ENCODE peak calls at places on chromosomes 2 and 18, in eight cellular contexts. Q is activated T-cell treated with anti-CD3 and anti-CD28 coated beads for 1 hour; O is naive thymus-derived CD8-positive, alpha-beta T cell; B is stimulated activated CD8-positive, alpha-beta memory T cell treated with anti-CD3 and anti-CD28 coated beads, Interleukin-7, amount 100 ng/mL, for 4 hours; Y is NCI-H146; V is CD4-positive, alpha-beta T cell; K is psoas muscle; P is Peyer's patch. F is an unnamed sample.

GRCh38 chr2:177275041-177275440 is 10.5 kb upstream of the NFE2L2 start:
- DNase-seq in O (no peak), B (no peak), V (no peak), P (no peak), Y (no peak), Q (no peak), K (no peak), F (no peak)

GRCh38 chr18:66495844-66496243 is 108.0 kb downstream of the CDH19 start:
- DNase-seq in P (no peak), K (peak; percentile 20), Y (peak; percentile 95), Q (no peak), V (no peak), O (no peak), B (no peak), F (no peak)

GRCh38 chr2:75540994-75541393 is 19.7 kb downstream of the EVA1A start:
- DNase-seq in K (no peak), Y (no peak), B (no peak), P (no peak), O (no peak), Q (no peak), V (no peak), F (no peak)

GRCh38 chr18:41378628-41379027 is 576.4 kb upstream of the PIK3C3 start:
- DNase-seq in K (no peak), Y (peak; percentile 89), O (no peak), P (no peak), Q (no peak), V (no peak), B (no peak), F (no peak)

GRCh38 chr2:172178035-172178434 is 75.3 kb upstream of the DLX2 start:
- DNase-seq in Q (no peak), O (no peak), B (no peak), K (no peak), P (no peak), V (no peak), Y (no peak), F (no peak)

GRCh38 chr2:222733846-222734689 is 62.6 kb downstream of the MOGAT1 start:
- DNase-seq in O (no peak), Q (no peak), Y (no peak), B (no peak), K (no peak), P (no peak), V (no peak), F (no peak)

GRCh38 chr18:1018211-1018651 is 113.6 kb downstream of the ADCYAP1 start:
- DNase-seq in V (no peak), P (no peak), Y (peak; percentile 93), B (no peak), Q (no peak), O (no peak), K (no peak), F (no peak)

GRCh38 chr18:3710712-3711269 is 260.8 kb downstream of the TGIF1 start:
- DNase-seq in K (peak; percentile 43), B (no peak), P (peak; percentile 90), Y (peak; percentile 84), V (no peak), Q (no peak), O (no peak), F (no peak)

GRCh38 chr2:28652217-28652616 is 99.4 kb upstream of the PPP1CB start:
- DNase-seq in P (no peak), Q (no peak), K (no peak), V (no peak), B (no peak), Y (no peak), O (no peak), F (no peak)

GRCh38 chr2:9291331-9291730 is 84.7 kb downstream of the ASAP2 start:
- DNase-seq in V (no peak), P (no peak), Q (no peak), K (no peak), O (no peak), B (no peak), Y (no peak), F (no peak)

GRCh38 chr2:10237392-10238321 is 65.0 kb upstream of the HPCAL1 start:
- DNase-seq in B (no peak), P (peak; percentile 40), Y (no peak), V (no peak), O (no peak), Q (no peak), K (no peak), F (no peak)

GRCh38 chr2:164485541-164485940 is 135.7 kb downstream of the GRB14 start:
- DNase-seq in V (no peak), P (no peak), B (no peak), K (no peak), Y (no peak), Q (no peak), O (no peak), F (no peak)

GRCh38 chr2:96502891-96503636 is 2.1 kb downstream of the NEURL3 start:
- DNase-seq in B (no peak), V (no peak), P (no peak), Q (no peak), Y (no peak), K (no peak), O (no peak), F (no peak)

GRCh38 chr2:174336403-174337336 is 1.9 kb downstream of the SP9 start:
- DNase-seq in Q (no peak), V (no peak), B (no peak), O (peak; percentile 38), P (peak; percentile 78), Y (peak; percentile 80), K (peak; percentile 36), F (no peak)

GRCh38 chr2:24304098-24304497 is 56.2 kb downstream of the ITSN2 start:
- DNase-seq in P (no peak), Q (no peak), O (no peak), B (no peak), Y (no peak), K (peak; percentile 78), V (no peak), F (no peak)

GRCh38 chr2:196181484-196181883 is 10.1 kb upstream of the STK17B start:
- DNase-seq in K (no peak), Q (no peak), O (no peak), Y (no peak), B (no peak), V (no peak), P (no peak), F (no peak)

GRCh38 chr18:25661836-25662235 is 309.9 kb upstream of the ZNF521 start:
- DNase-seq in P (no peak), K (no peak), O (no peak), Y (no peak), Q (no peak), V (no peak), B (no peak), F (no peak)

GRCh38 chr2:235832941-235833340 is 335.2 kb downstream of the GBX2 start:
- DNase-seq in O (no peak), P (no peak), Q (no peak), V (no peak), Y (no peak), K (no peak), B (no peak), F (no peak)

GRCh38 chr2:205734436-205734835 is 52.1 kb downstream of the NRP2 start:
- DNase-seq in V (no peak), B (no peak), P (no peak), O (no peak), Q (no peak), K (no peak), Y (no peak), F (no peak)

GRCh38 chr2:119011162-119011909 is 69.3 kb downstream of the MARCO start:
- DNase-seq in B (no peak), Y (peak; percentile 37), Q (no peak), V (no peak), P (no peak), O (peak; percentile 2), K (peak; percentile 47), F (no peak)

GRCh38 chr18:62131305-62131909 is 55.4 kb downstream of the PIGN start:
- DNase-seq in B (peak; percentile 25), O (peak; percentile 55), Y (peak; percentile 80), V (peak; percentile 35), P (no peak), K (peak; percentile 24), Q (peak; percentile 49), F (peak; percentile 7)

GRCh38 chr18:616380-616995 is 19.7 kb downstream of the CLUL1 start:
- DNase-seq in Y (peak; percentile 43), V (no peak), K (no peak), B (no peak), O (no peak), Q (no peak), P (no peak), F (no peak)

GRCh38 chr18:54829856-54830255 is 1.6 kb downstream of the RAB27B start:
- DNase-seq in P (no peak), B (no peak), Q (no peak), Y (no peak), K (no peak), V (no peak), O (no peak), F (no peak)

GRCh38 chr2:66570471-66570870 is 135.5 kb downstream of the MEIS1 start:
- DNase-seq in V (no peak), K (no peak), O (no peak), Q (no peak), B (no peak), P (no peak), Y (no peak), F (no peak)

GRCh38 chr2:224023188-224023587 is 15.9 kb downstream of the SERPINE2 start:
- DNase-seq in Q (no peak), O (no peak), P (no peak), Y (no peak), K (no peak), V (no peak), B (no peak), F (no peak)

GRCh38 chr2:221025397-221025796 is 546.7 kb downstream of the EPHA4 start:
- DNase-seq in K (no peak), B (no peak), Q (no peak), Y (no peak), P (no peak), O (no peak), V (no peak), F (peak; percentile 12)

GRCh38 chr2:156958374-156958773 is 299.1 kb upstream of the GALNT5 start:
- DNase-seq in P (no peak), V (no peak), B (no peak), Q (no peak), O (no peak), Y (no peak), K (no peak), F (no peak)

GRCh38 chr2:1618191-1618961 is 125.9 kb downstream of the PXDN start:
- DNase-seq in V (no peak), K (no peak), P (peak; percentile 35), O (no peak), Q (no peak), Y (no peak), B (no peak), F (no peak)

F was measured in GM12878.